ENCODE peak calls at places on chromosomes 11 and 22, in four cellular contexts. H, Q, X and I are unnamed samples.

GRCh38 chr11:66845876-66846212 is 2.6 kb downstream of the RCE1 start:
- DNase-seq in Q (no peak), X (no peak), H (no peak), I (no peak)

GRCh38 chr11:65918211-65919150 is at the start of gene C11orf68:
- DNase-seq in H (peak), X (no peak), Q (no peak), I (no peak)

GRCh38 chr11:65773784-65774411 is 6.9 kb downstream of the AP5B1 start:
- DNase-seq in Q (no peak), X (no peak), H (no peak), I (no peak)

GRCh38 chr11:9802291-9802861 is 138.5 kb downstream of the SWAP70 start:
- DNase-seq in X (no peak), H (no peak), Q (no peak), I (no peak)

GRCh38 chr11:32420937-32421532 is 14.3 kb downstream of the WT1 start:
- DNase-seq in H (no peak), X (peak), Q (no peak), I (peak)

GRCh38 chr11:135006800-135007199 is 594.8 kb upstream of the B3GAT1 start:
- DNase-seq in Q (no peak), X (no peak), H (no peak), I (no peak)

GRCh38 chr11:59267196-59267595 is 54.5 kb upstream of the MPEG1 start:
- DNase-seq in Q (no peak), X (peak), H (no peak), I (no peak)

GRCh38 chr11:134038897-134039470 is 29.9 kb upstream of the JAM3 start:
- DNase-seq in X (no peak), H (no peak), Q (no peak), I (no peak)

GRCh38 chr22:46413725-46414379 is 78.3 kb downstream of the TRMU start:
- DNase-seq in Q (no peak), X (no peak), H (no peak), I (no peak)

GRCh38 chr22:11628651-11629511 is 3899.1 kb upstream of the OR11H1 start:
- DNase-seq in Q (no peak), H (no peak), X (no peak), I (no peak)

GRCh38 chr11:23570828-23571227 is 710.6 kb upstream of the CCDC179 start:
- DNase-seq in X (no peak), H (no peak), Q (no peak), I (no peak)

GRCh38 chr22:45462034-45462655 is 40.5 kb upstream of the FBLN1 start:
- DNase-seq in X (no peak), H (no peak), Q (peak), I (no peak)

GRCh38 chr22:38873469-38874411 is 1.7 kb upstream of the CBX6 start:
- DNase-seq in X (peak), Q (no peak), H (no peak), I (no peak)

GRCh38 chr11:112665291-112665690 is 295.9 kb upstream of the NCAM1 start:
- DNase-seq in H (no peak), Q (no peak), X (no peak), I (no peak)

GRCh38 chr11:2548596-2548995 is 103.8 kb downstream of the KCNQ1 start:
- DNase-seq in H (no peak), X (no peak), Q (no peak), I (no peak)

GRCh38 chr11:110356769-110357671 is 60.6 kb upstream of the RDX start:
- DNase-seq in Q (peak), X (no peak), H (peak), I (no peak)

GRCh38 chr11:46555269-46556054 is 38.4 kb downstream of the AMBRA1 start:
- DNase-seq in H (no peak), X (peak), Q (no peak), I (no peak)

GRCh38 chr11:122491486-122491885 is 164.0 kb upstream of the UBASH3B start:
- DNase-seq in Q (no peak), X (no peak), H (no peak), I (no peak)

GRCh38 chr11:99208813-99209212 is 188.1 kb downstream of the CNTN5 start:
- DNase-seq in X (no peak), H (no peak), Q (no peak), I (no peak)

GRCh38 chr11:80109031-80109430 is 668.2 kb upstream of the TENM4 start:
- DNase-seq in X (no peak), H (no peak), Q (no peak), I (no peak)

GRCh38 chr22:50438305-50439275 is 36.2 kb downstream of the SBF1 start:
- DNase-seq in X (no peak), H (no peak), Q (no peak), I (no peak)

GRCh38 chr11:65558785-65559509 is 788 bp upstream of the LTBP3 start:
- DNase-seq in H (peak), X (no peak), Q (no peak), I (no peak)

GRCh38 chr22:19951351-19951750 is 9.7 kb upstream of the TXNRD2 start:
- DNase-seq in Q (no peak), X (no peak), H (no peak), I (no peak)

GRCh38 chr11:76801736-76802135 is 18.6 kb downstream of the TSKU start:
- DNase-seq in H (no peak), X (no peak), Q (peak), I (no peak)

GRCh38 chr11:3914807-3915206 is 59.3 kb downstream of the STIM1 start:
- DNase-seq in Q (no peak), X (no peak), H (no peak), I (no peak)

DNA sequence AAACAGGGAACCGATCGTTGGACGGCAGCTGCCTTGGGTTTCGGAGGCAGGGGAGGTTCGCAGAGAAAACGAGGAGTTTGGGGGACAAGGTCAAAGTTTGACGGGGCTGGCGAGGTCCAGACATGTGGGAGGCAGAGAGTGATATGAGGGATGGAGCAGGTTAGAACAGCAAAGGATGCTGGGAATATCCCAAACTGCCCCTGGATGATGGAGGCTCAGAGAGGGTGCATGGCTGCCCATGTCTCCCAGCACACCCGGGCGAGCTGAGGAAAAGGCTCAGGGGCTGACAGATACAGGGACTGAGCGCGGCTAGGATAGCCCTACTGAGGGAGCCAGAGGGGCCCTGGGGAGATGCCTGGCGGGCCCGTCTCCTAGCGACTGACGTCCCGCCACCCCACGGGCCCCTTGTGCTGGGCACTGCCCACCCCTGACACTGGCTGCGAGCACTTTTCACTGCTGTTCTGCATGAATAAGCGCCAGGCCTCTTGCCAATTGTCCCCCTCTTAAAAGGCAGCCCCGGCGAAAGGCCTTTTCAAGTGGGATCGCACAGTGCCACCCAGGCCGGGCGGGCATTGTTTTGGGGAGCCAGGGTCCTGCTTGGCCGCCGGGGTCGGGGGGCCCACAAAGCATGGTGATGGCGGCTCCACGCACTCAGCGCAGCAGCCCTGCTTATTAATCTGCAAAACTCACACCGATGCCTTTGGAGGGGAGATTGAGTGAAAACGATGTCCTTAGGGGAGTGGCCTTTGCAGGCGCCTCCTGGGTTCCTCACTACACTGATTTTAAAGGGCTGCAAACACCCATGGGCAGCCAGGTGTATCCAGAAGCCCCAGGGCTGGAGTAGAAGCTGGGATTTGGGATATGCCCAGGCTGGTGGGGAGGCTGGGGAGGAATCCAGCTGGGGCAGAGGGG is 90.0 kb upstream of the LINC01488 start:
- DNase-seq in X (no peak), Q (no peak), H (no peak), I (no peak)
- TF ChIP-seq CHD4 in X (no peak), Q (no peak), H (no peak), I (no peak)

GRCh38 chr11:78926633-78927347 is 352.1 kb upstream of the NARS2 start:
- DNase-seq in Q (no peak), X (no peak), H (no peak), I (no peak)

GRCh38 chr11:78922886-78923625 is 348.4 kb upstream of the NARS2 start:
- DNase-seq in H (no peak), Q (no peak), X (no peak), I (no peak)

GRCh38 chr11:78916759-78917158 is 342.1 kb upstream of the NARS2 start:
- DNase-seq in H (no peak), X (no peak), Q (no peak), I (no peak)

GRCh38 chr11:78920329-78920728 is 345.7 kb upstream of the NARS2 start:
- DNase-seq in H (no peak), Q (no peak), X (no peak), I (no peak)

GRCh38 chr11:78921517-78921916 is 346.9 kb upstream of the NARS2 start:
- DNase-seq in X (no peak), Q (no peak), H (no peak), I (no peak)
- TF ChIP-seq CHD4 in X (no peak), Q (no peak), H (no peak), I (no peak)

GRCh38 chr22:44193537-44193896 is 12.8 kb downstream of the PARVG start:
- DNase-seq in H (no peak), Q (no peak), X (no peak), I (no peak)
- TF ChIP-seq CHD4 in H (no peak), Q (no peak), X (no peak), I (no peak)

DNA sequence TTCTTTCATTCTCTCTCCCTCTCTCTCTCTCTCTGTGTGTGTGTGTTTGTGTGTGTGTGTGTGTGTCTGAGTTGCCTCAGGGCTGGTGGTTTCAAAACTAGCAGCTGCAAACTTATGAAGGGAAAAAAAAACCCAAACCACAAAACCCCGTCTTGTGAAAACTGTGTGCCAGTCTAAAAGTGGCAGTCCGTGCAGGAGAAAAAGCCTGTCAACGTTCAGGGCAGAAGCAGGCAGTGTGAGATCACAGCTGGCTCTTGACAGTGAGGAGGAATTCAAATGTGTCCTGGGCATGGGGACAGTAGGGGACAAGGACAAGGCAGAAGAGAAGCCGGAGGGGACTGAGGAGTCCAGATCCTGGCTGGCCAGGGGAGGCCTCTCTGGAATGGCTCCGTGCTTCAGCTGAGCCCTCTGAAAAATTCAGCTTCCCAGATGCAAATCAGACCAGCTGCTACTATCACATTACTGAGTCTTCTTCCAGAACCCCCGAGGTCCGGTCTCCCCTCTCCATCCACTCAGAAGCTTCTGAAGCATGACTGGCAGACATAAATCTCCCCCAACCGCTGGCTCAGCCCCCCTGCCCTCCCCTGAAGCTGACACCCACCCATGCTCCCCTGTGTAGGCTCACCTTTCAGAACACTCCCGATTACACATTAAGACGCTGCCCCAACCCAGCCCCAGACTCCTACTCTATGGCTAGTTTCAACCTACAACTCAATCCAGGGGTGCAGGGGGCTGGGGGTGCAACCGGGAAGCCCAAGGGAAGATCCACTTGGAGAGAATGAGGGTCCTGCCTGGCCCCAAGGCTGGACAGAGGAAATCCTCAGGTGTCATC is 32.0 kb downstream of the FLI1 start:
- DNase-seq in X (peak), Q (no peak), H (no peak), I (no peak)
- TF ChIP-seq CHD4 in X (no peak), Q (no peak), H (no peak), I (no peak)

GRCh38 chr11:92269841-92270240 is 45.2 kb downstream of the FAT3 start:
- DNase-seq in X (no peak), H (no peak), Q (no peak), I (no peak)
- TF ChIP-seq CHD4 in X (no peak), H (no peak), Q (no peak), I (no peak)

DNA sequence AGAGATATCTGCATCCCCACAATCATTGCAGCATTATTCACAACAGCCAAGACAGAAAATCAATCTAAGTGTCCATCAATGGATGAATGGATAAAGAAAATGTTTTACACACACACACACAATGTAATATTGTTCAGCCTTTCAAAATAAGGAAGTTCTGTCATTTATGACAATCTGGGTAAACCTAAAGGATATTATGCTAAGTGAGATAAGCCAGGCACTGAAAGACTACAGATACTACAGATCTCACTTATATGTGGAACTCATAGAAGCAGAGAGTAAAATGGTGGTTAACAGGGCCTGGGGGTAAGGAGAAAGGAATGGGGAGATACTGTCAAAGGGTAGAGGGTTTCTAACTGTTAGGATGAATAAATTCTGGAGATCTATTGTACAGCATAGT is 36.0 kb upstream of the EED start:
- DNase-seq in X (no peak), Q (no peak), H (no peak), I (no peak)
- TF ChIP-seq CHD4 in X (no peak), Q (no peak), H (no peak), I (no peak)

DNA sequence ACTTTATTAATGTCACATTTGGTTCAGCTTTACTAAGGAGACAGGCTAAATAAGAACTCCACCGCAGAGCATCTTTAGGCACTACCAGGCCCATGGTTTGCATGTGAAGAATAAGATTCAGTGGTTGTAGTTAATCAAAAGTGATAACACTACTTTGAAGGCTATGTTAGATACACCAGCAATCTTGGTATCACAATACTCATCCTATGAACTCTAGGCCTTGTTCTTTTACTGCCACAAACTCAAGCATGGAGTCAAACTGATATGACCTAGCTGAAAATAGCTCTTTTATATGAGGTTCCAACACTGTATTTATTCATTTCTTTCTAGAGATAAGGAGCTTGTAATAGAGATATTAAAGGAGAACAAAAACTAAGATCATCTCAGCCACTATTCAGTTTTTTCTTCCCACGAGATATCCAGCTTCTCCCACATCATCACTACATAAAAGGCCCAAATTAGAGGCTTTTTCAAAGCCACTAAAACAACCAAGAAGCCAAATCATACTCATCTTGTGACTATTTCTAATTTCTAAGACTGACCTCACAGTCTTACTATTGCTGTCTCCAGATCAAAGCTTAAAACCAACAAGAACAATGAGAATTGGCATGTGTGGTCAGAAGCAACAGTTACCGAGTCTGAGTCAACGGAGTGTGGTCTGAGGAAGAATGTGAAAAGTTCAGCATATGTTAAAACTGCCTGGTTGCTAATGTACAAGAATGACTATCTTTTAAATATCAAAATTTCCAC is 25.1 kb upstream of the GUCY1A2 start:
- DNase-seq in H (no peak), Q (no peak), X (peak), I (no peak)
- TF ChIP-seq CHD4 in H (no peak), Q (no peak), X (no peak), I (no peak)

GRCh38 chr11:105429421-105429965 is 180.4 kb upstream of the GRIA4 start:
- DNase-seq in Q (no peak), X (no peak), H (no peak), I (no peak)

DNA sequence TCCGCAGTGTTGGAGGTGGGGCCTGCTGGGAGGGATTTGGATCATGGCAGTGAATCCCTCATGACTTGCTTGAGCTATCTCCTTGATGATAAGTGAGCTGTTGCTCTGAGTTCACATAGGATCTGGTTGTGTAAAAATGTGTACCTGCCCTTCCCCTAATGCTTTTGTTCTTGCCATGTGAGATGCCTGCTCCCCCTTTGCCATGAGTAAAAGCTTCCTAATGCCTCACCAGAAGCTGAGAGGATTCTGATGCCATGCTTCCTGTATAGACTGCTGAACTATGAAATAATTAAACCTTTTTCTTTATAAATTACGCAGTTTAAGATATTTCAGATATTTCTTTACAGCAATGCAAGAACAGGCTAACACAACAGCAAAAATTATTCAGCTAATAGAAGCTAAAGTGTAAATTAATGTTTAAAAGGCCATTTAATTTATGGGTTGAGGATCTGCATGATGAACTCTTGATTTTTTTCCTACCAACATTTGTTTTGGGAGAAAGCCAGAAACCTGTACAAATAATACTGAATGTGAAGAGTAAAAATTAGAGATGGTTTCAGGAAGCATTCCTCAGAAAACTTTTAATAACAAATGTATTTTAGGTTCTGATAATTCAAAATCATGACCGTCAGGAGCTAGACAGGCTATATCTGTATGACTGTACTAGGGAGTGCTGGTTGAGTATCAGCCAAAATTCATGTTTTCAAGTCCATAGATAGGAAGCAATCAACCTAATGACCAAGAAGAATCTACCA is 177.5 kb upstream of the GRIA4 start:
- DNase-seq in X (no peak), H (no peak), Q (no peak), I (no peak)
- TF ChIP-seq CHD4 in X (no peak), H (no peak), Q (no peak), I (no peak)

GRCh38 chr11:11624926-11625325 is 3.1 kb upstream of the GALNT18 start:
- DNase-seq in Q (no peak), X (no peak), H (no peak), I (no peak)
- TF ChIP-seq CHD4 in Q (no peak), X (no peak), H (no peak), I (no peak)

GRCh38 chr11:27718346-27718852 is 18.1 kb upstream of the BDNF start:
- DNase-seq in H (peak), Q (no peak), X (no peak), I (no peak)
- TF ChIP-seq CHD4 in H (no peak), Q (no peak), X (no peak), I (no peak)